ENCODE peak calls at places on chromosomes 7 and 10, in nine cellular contexts. E is HCT116; Q is heart left ventricle; P is transverse colon; L is thyroid gland; S is breast epithelium; Z is CD8-positive, alpha-beta T cell; G is fibroblast of lung; I is kidney. R is an unnamed sample.

GRCh38 chr10:110992011-110992800 is 72.8 kb downstream of the SHOC2 start:
- DNase-seq in E (no peak), Q (no peak), P (no peak), L (no peak), S (no peak), Z (no peak), G (no peak), I (no peak), R (no peak)

GRCh38 chr10:114623661-114624294 is 34.3 kb downstream of the ABLIM1 start:
- DNase-seq in E (peak; percentile 59), Q (no peak), P (no peak), L (peak; percentile 63), S (peak; percentile 24), Z (no peak), G (peak; percentile 83), I (no peak), R (no peak)

GRCh38 chr7:131950758-131951157 is 394.3 kb upstream of the PODXL start:
- DNase-seq in E (no peak), Q (no peak), P (no peak), L (no peak), S (no peak), Z (no peak), G (no peak), I (no peak), R (no peak)

GRCh38 chr7:77479536-77480088 is 57.5 kb upstream of the PTPN12 start:
- DNase-seq in E (no peak), Q (no peak), P (no peak), L (no peak), S (no peak), Z (no peak), G (no peak), I (no peak), R (no peak)

GRCh38 chr7:28155019-28155660 is 25.5 kb downstream of the JAZF1 start:
- DNase-seq in E (no peak), Q (no peak), P (no peak), L (no peak), S (no peak), Z (no peak), G (no peak), I (no peak), R (no peak)

GRCh38 chr7:70615066-70615465 is 516.9 kb upstream of the GALNT17 start:
- DNase-seq in E (no peak), Q (no peak), P (no peak), L (no peak), S (peak; percentile 59), Z (no peak), G (no peak), I (no peak), R (no peak)

GRCh38 chr7:51069411-51070083 is 247.1 kb downstream of the COBL start:
- DNase-seq in E (no peak), Q (no peak), P (no peak), L (peak; percentile 23), S (peak; percentile 49), Z (no peak), G (no peak), I (no peak), R (no peak)

GRCh38 chr10:125523347-125523746 is 159.6 kb downstream of the TEX36 start:
- DNase-seq in E (no peak), Q (no peak), P (no peak), L (no peak), S (no peak), Z (no peak), G (no peak), I (no peak), R (no peak)

GRCh38 chr10:97853006-97853405 is 3.4 kb downstream of the GOLGA7B start:
- DNase-seq in E (no peak), Q (no peak), P (no peak), L (no peak), S (no peak), Z (no peak), G (no peak), I (no peak), R (no peak)

GRCh38 chr7:30815016-30815854 is 44.0 kb downstream of the MINDY4 start:
- DNase-seq in E (no peak), Q (no peak), P (no peak), L (peak; percentile 91), S (no peak), Z (no peak), G (peak; percentile 32), I (no peak), R (no peak)

GRCh38 chr7:152462995-152463713 is 27.4 kb upstream of the KMT2C start:
- DNase-seq in E (no peak), Q (no peak), P (no peak), L (peak; percentile 56), S (no peak), Z (no peak), G (peak; percentile 75), I (no peak), R (no peak)

GRCh38 chr10:88004451-88004850 is 141.0 kb downstream of the PTEN start:
- DNase-seq in E (no peak), Q (no peak), P (no peak), L (no peak), S (no peak), Z (no peak), G (peak; percentile 12), I (no peak), R (no peak)

GRCh38 chr7:29852457-29852856 is 46.1 kb downstream of the WIPF3 start:
- DNase-seq in E (no peak), Q (no peak), P (no peak), L (no peak), S (no peak), Z (no peak), G (no peak), I (no peak), R (no peak)

GRCh38 chr10:88990528-88991160 is at the start of gene FAS:
- DNase-seq in E (peak; percentile 56), Q (peak; percentile 86), P (peak; percentile 86), L (peak; percentile 84), S (peak; percentile 75), Z (peak; percentile 80), G (peak; percentile 73), I (peak; percentile 95), R (peak; percentile 82)

GRCh38 chr7:25951414-25952276 is 200.4 kb upstream of the NFE2L3 start:
- DNase-seq in E (no peak), Q (peak; percentile 66), P (no peak), L (peak; percentile 27), S (no peak), Z (no peak), G (peak; percentile 5), I (no peak), R (no peak)

GRCh38 chr10:32060372-32060771 is 4.1 kb upstream of the KIF5B start:
- DNase-seq in E (no peak), Q (no peak), P (no peak), L (no peak), S (no peak), Z (no peak), G (no peak), I (no peak), R (no peak)

GRCh38 chr10:86258488-86258887 is 108.1 kb downstream of the GRID1 start:
- DNase-seq in E (no peak), Q (no peak), P (no peak), L (no peak), S (no peak), Z (no peak), G (no peak), I (no peak), R (no peak)

GRCh38 chr7:77473240-77474005 is 57.3 kb upstream of the GSAP start:
- DNase-seq in E (no peak), Q (no peak), P (no peak), L (no peak), S (no peak), Z (no peak), G (no peak), I (no peak), R (no peak)

GRCh38 chr7:77858278-77858677 is 59.7 kb downstream of the PHTF2 start:
- DNase-seq in E (no peak), Q (no peak), P (no peak), L (no peak), S (no peak), Z (no peak), G (no peak), I (no peak), R (no peak)

DNA sequence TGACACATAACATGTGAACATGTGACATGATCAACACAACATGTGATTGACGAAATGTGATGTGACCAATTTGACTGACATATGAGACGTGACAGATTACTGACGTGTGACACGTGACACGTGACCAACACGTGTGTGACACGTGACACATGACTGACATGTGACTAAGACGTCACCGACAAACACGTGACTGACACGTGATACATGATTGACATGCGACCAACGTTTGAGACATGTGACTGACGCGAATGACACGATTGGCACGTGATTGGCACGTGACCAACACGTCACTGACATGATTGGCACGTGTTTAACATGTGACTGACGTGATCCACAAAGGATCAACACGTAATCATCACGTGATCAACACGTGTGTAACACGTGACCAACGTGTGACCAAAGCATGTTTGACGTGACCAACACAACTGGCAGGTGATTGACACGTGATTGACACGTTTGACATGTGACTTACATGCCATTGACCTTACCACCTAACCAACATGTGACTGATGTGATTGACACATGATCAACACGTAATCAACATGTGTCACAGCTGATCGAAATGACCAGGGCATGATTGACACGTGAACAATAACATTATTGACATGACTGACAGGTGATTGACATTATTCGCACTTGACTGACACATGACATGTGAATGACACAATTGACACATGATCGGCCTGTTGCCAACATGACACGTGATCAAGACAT is 23.7 kb downstream of the CRPPA start:
- DNase-seq in E (no peak), Q (no peak), P (no peak), L (no peak), S (no peak), Z (no peak), G (no peak), I (no peak), R (no peak)
- H3K9me3 ChIP-seq in E (peaks cover 1% of the 10 kb centered on the region), Q (no peaks in the 10 kb centered on the region), P (no peaks in the 10 kb centered on the region), L (no peaks in the 10 kb centered on the region), S (no peaks in the 10 kb centered on the region), Z (peaks cover 5% of the 10 kb centered on the region), G (peaks cover 34% of the 10 kb centered on the region), I (peaks cover 18% of the 10 kb centered on the region), R (no peaks in the 10 kb centered on the region)

GRCh38 chr7:27142562-27143021 is 889 bp downstream of the HOXA5 start:
- DNase-seq in E (no peak), Q (no peak), P (no peak), L (no peak), S (no peak), Z (no peak), G (no peak), I (no peak), R (no peak)
- H3K9me3 ChIP-seq in E (no peaks in the 10 kb centered on the region), Q (no peaks in the 10 kb centered on the region), P (no peaks in the 10 kb centered on the region), L (no peaks in the 10 kb centered on the region), S (no peaks in the 10 kb centered on the region), Z (no peaks in the 10 kb centered on the region), G (no peaks in the 10 kb centered on the region), I (no peaks in the 10 kb centered on the region), R (no peaks in the 10 kb centered on the region)

GRCh38 chr10:123385508-123385907 is 231.3 kb downstream of the BUB3 start:
- DNase-seq in E (no peak), Q (no peak), P (no peak), L (no peak), S (no peak), Z (no peak), G (no peak), I (no peak), R (no peak)
- H3K9me3 ChIP-seq in E (no peaks in the 10 kb centered on the region), Q (peaks cover 4% of the 10 kb centered on the region), P (no peaks in the 10 kb centered on the region), L (no peaks in the 10 kb centered on the region), S (peaks cover 11% of the 10 kb centered on the region), Z (no peaks in the 10 kb centered on the region), G (no peaks in the 10 kb centered on the region), I (peaks cover 2% of the 10 kb centered on the region), R (no peaks in the 10 kb centered on the region)

DNA sequence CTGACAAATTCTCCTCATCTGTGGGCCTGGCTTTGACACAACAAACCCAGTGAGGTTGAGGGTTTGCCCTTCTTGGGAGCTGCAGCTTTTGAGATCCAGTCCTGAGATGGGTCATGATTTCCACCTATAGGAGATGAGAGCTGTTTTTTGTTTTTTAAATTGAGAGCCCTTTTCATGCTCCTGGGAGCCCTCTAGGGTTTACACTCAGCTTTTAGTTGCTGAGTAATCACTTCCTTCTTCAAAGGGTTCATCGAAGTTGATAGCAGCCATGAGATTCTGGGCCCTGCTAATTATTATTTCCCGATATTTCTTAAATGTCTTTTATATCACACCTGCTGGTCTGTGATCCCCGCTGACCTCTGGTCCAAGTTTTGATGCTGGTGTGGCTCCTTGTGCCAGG is 47.3 kb upstream of the VIPR2 start:
- DNase-seq in E (no peak), Q (no peak), P (no peak), L (no peak), S (no peak), Z (no peak), G (no peak), I (no peak), R (no peak)
- H3K9me3 ChIP-seq in E (no peaks in the 10 kb centered on the region), Q (no peaks in the 10 kb centered on the region), P (peaks cover 3% of the 10 kb centered on the region), L (no peaks in the 10 kb centered on the region), S (no peaks in the 10 kb centered on the region), Z (no peaks in the 10 kb centered on the region), G (no peaks in the 10 kb centered on the region), I (peaks cover 3% of the 10 kb centered on the region), R (no peaks in the 10 kb centered on the region)